ENCODE peak calls at places on chromosomes 3 and 15, in eight cellular contexts. I is fibroblast of lung, T is HCT116, K is IMR-90, Q is tibial artery, A is GM06990, V is astrocyte, Y is pancreas. G is an unnamed sample.
A peak's percentile ranks its signal among the peaks of the same experiment; 100 is the strongest.

GRCh38 chr3:170428095-170428494 is 9.4 kb downstream of the CLDN11 start:
- DNase-seq in I (no peak), T (no peak), K (no peak), Q (no peak), A (no peak), V (no peak), Y (no peak), G (no peak)

GRCh38 chr3:34411596-34411995 is 613.2 kb downstream of the PDCD6IP start:
- DNase-seq in I (no peak), T (no peak), K (no peak), Q (no peak), A (no peak), V (no peak), Y (no peak), G (no peak)

GRCh38 chr3:196463478-196463756 is 31.2 kb upstream of the UBXN7 start:
- DNase-seq in I (no peak), T (no peak), K (no peak), Q (no peak), A (no peak), V (no peak), Y (no peak), G (no peak)

GRCh38 chr3:36893137-36893557 is 51.7 kb downstream of the TRANK1 start:
- DNase-seq in I (peak; percentile 66), T (no peak), K (peak; percentile 76), Q (no peak), A (no peak), V (peak; percentile 82), Y (no peak), G (no peak)

GRCh38 chr15:90059208-90059985 is 42.9 kb downstream of the IDH2 start:
- DNase-seq in I (no peak), T (no peak), K (no peak), Q (peak; percentile 86), A (peak; percentile 91), V (no peak), Y (peak; percentile 45), G (no peak)

GRCh38 chr15:42118650-42119531 is 24.5 kb upstream of the PLA2G4D start:
- DNase-seq in I (peak; percentile 14), T (no peak), K (no peak), Q (no peak), A (no peak), V (no peak), Y (no peak), G (no peak)

GRCh38 chr3:94811836-94812235 is 749.0 kb downstream of the NSUN3 start:
- DNase-seq in I (no peak), T (no peak), K (no peak), Q (no peak), A (no peak), V (no peak), Y (no peak), G (no peak)

GRCh38 chr3:114758828-114759709 is 388.0 kb downstream of the ZBTB20 start:
- DNase-seq in I (peak; percentile 93), T (no peak), K (peak; percentile 59), Q (no peak), A (no peak), V (peak; percentile 40), Y (peak; percentile 28), G (no peak)

GRCh38 chr3:112047264-112047663 is 12.7 kb downstream of the TMPRSS7 start:
- DNase-seq in I (no peak), T (no peak), K (no peak), Q (no peak), A (no peak), V (no peak), Y (no peak), G (no peak)

GRCh38 chr15:57962887-57963286 is 102.6 kb downstream of the ALDH1A2 start:
- DNase-seq in I (no peak), T (no peak), K (no peak), Q (no peak), A (no peak), V (no peak), Y (no peak), G (no peak)

GRCh38 chr3:59766165-59766872 is 716.5 kb upstream of the CFAP20DC start:
- DNase-seq in I (peak; percentile 94), T (no peak), K (peak; percentile 93), Q (no peak), A (no peak), V (peak; percentile 64), Y (no peak), G (no peak)

GRCh38 chr15:35427091-35427490 is 118.9 kb downstream of the DPH6 start:
- DNase-seq in I (peak; percentile 78), T (no peak), K (peak; percentile 77), Q (no peak), A (no peak), V (peak; percentile 77), Y (no peak), G (no peak)

GRCh38 chr3:50254577-50255250 is 14.2 kb upstream of the SEMA3B start:
- DNase-seq in I (peak; percentile 47), T (no peak), K (no peak), Q (peak; percentile 81), A (no peak), V (no peak), Y (no peak), G (no peak)

GRCh38 chr3:9696480-9697220 is 7.0 kb upstream of the CPNE9 start:
- DNase-seq in I (no peak), T (no peak), K (no peak), Q (no peak), A (no peak), V (no peak), Y (no peak), G (no peak)

DNA sequence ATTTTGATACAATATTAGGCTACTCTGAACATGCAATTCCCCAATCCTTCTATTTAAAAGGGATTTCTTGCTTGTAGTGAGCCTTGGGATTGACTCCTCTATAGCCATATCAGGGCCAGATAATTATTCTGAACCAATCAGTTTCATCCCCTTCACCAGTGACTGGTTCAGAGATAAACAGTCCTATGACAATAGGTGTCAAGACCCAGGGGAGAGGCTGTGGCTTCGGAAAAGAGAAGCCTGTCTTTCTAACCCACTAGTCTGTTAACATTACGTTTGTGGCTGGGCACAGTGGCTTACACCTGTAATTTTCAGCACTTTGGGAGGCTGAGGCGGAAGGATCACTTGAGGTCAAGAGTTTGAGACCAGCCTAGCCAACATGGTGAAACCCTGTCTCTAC is 6.2 kb upstream of the ISLR2 start:
- DNase-seq in I (no peak), T (no peak), K (no peak), Q (no peak), A (no peak), V (no peak), Y (no peak), G (no peak)
- H3K27me3 ChIP-seq in I (peaks cover 57% of the 10 kb centered on the region), T (no peaks in the 10 kb centered on the region), K (peaks cover 84% of the 10 kb centered on the region), Q (no peaks in the 10 kb centered on the region), A (no peaks in the 10 kb centered on the region), V (peaks cover 49% of the 10 kb centered on the region), Y (peaks cover 5% of the 10 kb centered on the region), G (peaks cover 51% of the 10 kb centered on the region)

GRCh38 chr3:10933958-10934481 is 58.5 kb upstream of the SLC6A1 start:
- DNase-seq in I (peak; percentile 15), T (no peak), K (peak; percentile 45), Q (peak; percentile 57), A (no peak), V (peak; percentile 68), Y (no peak), G (no peak)
- TF ChIP-seq CTCF in I (no peak), T (peak; percentile 9), K (no peak), Q (no peak), A (no peak), V (no peak), Y (no peak), G (no peak)

DNA sequence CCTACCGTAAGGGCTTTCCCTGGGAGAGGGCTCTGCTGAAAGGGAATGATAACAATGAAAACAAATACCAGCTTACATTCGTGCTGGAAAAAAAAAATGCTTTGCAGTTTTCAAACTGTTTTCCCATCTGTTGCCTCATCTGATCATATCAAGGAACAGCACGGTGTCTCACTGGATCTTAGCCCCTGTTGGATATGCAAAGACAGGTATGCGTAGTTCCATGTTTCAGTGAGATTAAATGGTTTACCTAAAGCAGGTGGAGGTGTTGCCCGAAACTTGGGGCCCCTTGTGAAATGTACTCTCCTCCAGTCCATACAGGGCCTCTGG is 77.4 kb upstream of the VGLL4 start:
- DNase-seq in I (peak; percentile 8), T (no peak), K (no peak), Q (no peak), A (no peak), V (no peak), Y (no peak), G (no peak)
- H3K4me3 ChIP-seq in I (no peak overlapping the region), T (peak overlapping the region; percentile 81), K (no peak overlapping the region), Q (peak overlapping the region; percentile 97), A (no peak overlapping the region), V (no peak overlapping the region), Y (peak overlapping the region; percentile 88), G (peak overlapping the region; percentile 88)

GRCh38 chr3:16513141-16514020 is at the start of gene RFTN1:
- DNase-seq in I (peak; percentile 47), T (no peak), K (peak; percentile 70), Q (peak; percentile 74), A (peak; percentile 80), V (peak; percentile 54), Y (no peak), G (no peak)
- H3K27me3 ChIP-seq in I (no peaks in the 10 kb centered on the region), T (peaks cover 11% of the 10 kb centered on the region), K (no peaks in the 10 kb centered on the region), Q (no peaks in the 10 kb centered on the region), A (no peaks in the 10 kb centered on the region), V (no peaks in the 10 kb centered on the region), Y (no peaks in the 10 kb centered on the region), G (no peaks in the 10 kb centered on the region)

DNA sequence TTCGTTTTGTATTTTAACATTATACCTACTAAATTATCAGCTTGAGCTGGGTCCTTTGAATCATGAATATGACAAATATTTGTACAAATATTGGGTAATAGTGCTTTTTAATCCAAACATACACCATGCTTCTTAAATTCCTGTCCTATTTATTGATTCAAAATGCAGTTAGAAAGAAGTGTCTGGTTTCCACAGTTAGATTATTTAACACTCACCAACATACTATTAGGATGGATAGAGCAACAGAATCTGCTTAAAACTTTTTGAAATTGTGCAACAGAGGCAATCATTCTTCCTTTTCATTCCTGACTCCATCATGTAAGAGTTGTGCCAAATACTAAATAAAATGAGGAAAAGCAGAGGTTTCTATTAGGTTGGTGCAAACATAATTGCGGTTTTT is 281.2 kb downstream of the LSAMP start:
- DNase-seq in I (peak; percentile 60), T (no peak), K (peak; percentile 43), Q (no peak), A (no peak), V (no peak), Y (no peak), G (no peak)
- TF ChIP-seq CTCF in I (no peak), T (no peak), K (no peak), Q (no peak), A (no peak), V (no peak), Y (no peak), G (no peak)

GRCh38 chr3:18968120-18968519 is 180.2 kb upstream of the KCNH8 start:
- DNase-seq in I (no peak), T (no peak), K (no peak), Q (no peak), A (no peak), V (no peak), Y (no peak), G (no peak)

GRCh38 chr3:18964640-18965039 is 183.7 kb upstream of the KCNH8 start:
- DNase-seq in I (no peak), T (no peak), K (no peak), Q (no peak), A (no peak), V (no peak), Y (no peak), G (no peak)
- H3K4me3 ChIP-seq in I (no peak overlapping the region), T (no peak overlapping the region), K (no peak overlapping the region), Q (no peak overlapping the region), A (no peak overlapping the region), V (no peak overlapping the region), Y (no peak overlapping the region), G (no peak overlapping the region)